ENCODE peak calls at places on chromosomes 5 and 9, in six cellular contexts. One of them, this sample, is unnamed.

GRCh38 chr9:14314929-14315753 is 1.2 kb upstream of the NFIB start:
- DNase-seq in GM06990: peak; percentile 31
- DNase-seq in suprapubic skin: peak; percentile 94
- DNase-seq in left ventricle myocardium inferior: peak; percentile 98
- DNase-seq in heart left ventricle: peak; percentile 97
- DNase-seq in H1: peak; percentile 84
- DNase-seq in this sample: peak; percentile 88

GRCh38 chr9:99724640-99725039 is 97.0 kb upstream of the NR4A3 start:
- DNase-seq in GM06990: no peak
- DNase-seq in suprapubic skin: no peak
- DNase-seq in left ventricle myocardium inferior: no peak
- DNase-seq in heart left ventricle: no peak
- DNase-seq in H1: no peak
- DNase-seq in this sample: no peak

GRCh38 chr5:170614071-170614490 is 110.3 kb downstream of the KCNIP1 start:
- DNase-seq in GM06990: no peak
- DNase-seq in suprapubic skin: no peak
- DNase-seq in left ventricle myocardium inferior: no peak
- DNase-seq in heart left ventricle: no peak
- DNase-seq in H1: no peak
- DNase-seq in this sample: no peak

GRCh38 chr5:162990856-162991497 is 446.4 kb upstream of the CCNG1 start:
- DNase-seq in GM06990: peak; percentile 9
- DNase-seq in suprapubic skin: no peak
- DNase-seq in left ventricle myocardium inferior: no peak
- DNase-seq in heart left ventricle: no peak
- DNase-seq in H1: no peak
- DNase-seq in this sample: no peak

GRCh38 chr9:106892632-106893031 is 29.7 kb downstream of the ZNF462 start:
- DNase-seq in GM06990: no peak
- DNase-seq in suprapubic skin: no peak
- DNase-seq in left ventricle myocardium inferior: no peak
- DNase-seq in heart left ventricle: no peak
- DNase-seq in H1: no peak
- DNase-seq in this sample: no peak

GRCh38 chr5:29697786-29698414 is 1495.6 kb upstream of the CDH6 start:
- DNase-seq in GM06990: no peak
- DNase-seq in suprapubic skin: no peak
- DNase-seq in left ventricle myocardium inferior: no peak
- DNase-seq in heart left ventricle: no peak
- DNase-seq in H1: no peak
- DNase-seq in this sample: no peak

GRCh38 chr5:157137691-157138090 is 5.0 kb downstream of the MED7 start:
- DNase-seq in GM06990: no peak
- DNase-seq in suprapubic skin: no peak
- DNase-seq in left ventricle myocardium inferior: no peak
- DNase-seq in heart left ventricle: no peak
- DNase-seq in H1: no peak
- DNase-seq in this sample: peak; percentile 49

GRCh38 chr5:110258460-110258859 is 468.0 kb downstream of the TMEM232 start:
- DNase-seq in GM06990: no peak
- DNase-seq in suprapubic skin: no peak
- DNase-seq in left ventricle myocardium inferior: no peak
- DNase-seq in heart left ventricle: no peak
- DNase-seq in H1: no peak
- DNase-seq in this sample: no peak

GRCh38 chr5:59356813-59357381 is 536.6 kb downstream of the PDE4D start:
- DNase-seq in GM06990: no peak
- DNase-seq in suprapubic skin: no peak
- DNase-seq in left ventricle myocardium inferior: peak; percentile 66
- DNase-seq in heart left ventricle: peak; percentile 73
- DNase-seq in H1: peak; percentile 56
- DNase-seq in this sample: no peak

DNA sequence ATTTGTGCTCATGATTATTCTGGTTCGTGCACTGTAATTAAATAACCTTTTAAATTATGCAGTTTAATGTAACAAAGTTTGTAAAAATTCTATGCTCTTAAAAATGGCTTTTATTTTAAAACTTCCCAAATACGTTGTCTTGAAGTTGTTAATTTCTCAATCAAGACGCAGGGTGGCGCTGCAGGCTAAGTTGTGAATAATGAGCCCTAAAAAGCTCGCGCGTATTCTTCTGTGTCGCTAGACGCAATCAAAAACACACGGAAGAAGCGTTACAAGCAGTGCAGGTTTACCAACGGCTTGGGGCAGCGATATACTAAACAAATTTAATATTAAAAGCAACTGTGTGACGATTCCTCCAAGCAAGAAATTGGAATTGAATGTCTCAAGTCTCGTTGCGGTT is at the start of gene PCDHB4:
- DNase-seq in GM06990: no peak
- DNase-seq in suprapubic skin: no peak
- DNase-seq in left ventricle myocardium inferior: no peak
- DNase-seq in heart left ventricle: no peak
- DNase-seq in H1: no peak
- DNase-seq in this sample: peak; percentile 53
- TF ChIP-seq CTCF in GM06990: no peak
- TF ChIP-seq CTCF in suprapubic skin: no peak
- TF ChIP-seq CTCF in left ventricle myocardium inferior: peak; percentile 42
- TF ChIP-seq CTCF in heart left ventricle: peak; percentile 52
- TF ChIP-seq CTCF in H1: peak; percentile 70
- TF ChIP-seq CTCF in this sample: peak; percentile 32

GRCh38 chr9:69234683-69235082 is 60.6 kb downstream of the TJP2 start:
- DNase-seq in GM06990: no peak
- DNase-seq in suprapubic skin: no peak
- DNase-seq in left ventricle myocardium inferior: no peak
- DNase-seq in heart left ventricle: no peak
- DNase-seq in H1: no peak
- DNase-seq in this sample: no peak

GRCh38 chr9:69223605-69224004 is 49.5 kb downstream of the TJP2 start:
- DNase-seq in GM06990: no peak
- DNase-seq in suprapubic skin: no peak
- DNase-seq in left ventricle myocardium inferior: no peak
- DNase-seq in heart left ventricle: no peak
- DNase-seq in H1: no peak
- DNase-seq in this sample: no peak

DNA sequence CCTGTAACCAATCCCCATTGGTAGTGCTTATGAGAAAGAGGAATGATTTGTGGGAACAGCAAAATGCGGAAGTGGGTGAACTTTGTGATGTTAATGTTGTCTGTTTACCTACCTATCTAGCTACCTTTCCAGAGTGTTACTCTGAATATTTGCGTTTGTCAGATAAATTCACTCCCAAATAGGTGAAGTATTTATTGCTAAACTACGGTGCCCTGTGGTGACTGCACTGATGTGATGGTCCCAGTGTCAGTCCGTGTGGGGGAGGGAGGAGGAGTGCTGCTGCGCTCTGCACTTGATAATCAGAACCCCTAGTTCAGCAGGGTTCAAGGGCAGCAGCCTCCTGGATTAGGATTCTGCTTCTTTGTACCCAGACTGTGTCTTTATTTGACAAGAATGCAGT is 55.3 kb downstream of the TJP2 start:
- DNase-seq in GM06990: no peak
- DNase-seq in suprapubic skin: no peak
- DNase-seq in left ventricle myocardium inferior: no peak
- DNase-seq in heart left ventricle: no peak
- DNase-seq in H1: no peak
- DNase-seq in this sample: no peak
- H3K4me3 ChIP-seq in GM06990: no peak overlapping the region
- H3K4me3 ChIP-seq in suprapubic skin: no peak overlapping the region
- H3K4me3 ChIP-seq in left ventricle myocardium inferior: no peak overlapping the region
- H3K4me3 ChIP-seq in heart left ventricle: no peak overlapping the region
- H3K4me3 ChIP-seq in H1: no peak overlapping the region
- H3K4me3 ChIP-seq in this sample: no peak overlapping the region

GRCh38 chr9:77449177-77450092 is 198.7 kb downstream of the GNA14 start:
- DNase-seq in GM06990: no peak
- DNase-seq in suprapubic skin: no peak
- DNase-seq in left ventricle myocardium inferior: no peak
- DNase-seq in heart left ventricle: no peak
- DNase-seq in H1: no peak
- DNase-seq in this sample: no peak
- TF ChIP-seq CTCF in GM06990: no peak
- TF ChIP-seq CTCF in suprapubic skin: no peak
- TF ChIP-seq CTCF in left ventricle myocardium inferior: no peak
- TF ChIP-seq CTCF in heart left ventricle: no peak
- TF ChIP-seq CTCF in H1: no peak
- TF ChIP-seq CTCF in this sample: no peak

GRCh38 chr5:1168751-1169607 is 32.4 kb upstream of the SLC6A19 start:
- DNase-seq in GM06990: no peak
- DNase-seq in suprapubic skin: no peak
- DNase-seq in left ventricle myocardium inferior: no peak
- DNase-seq in heart left ventricle: no peak
- DNase-seq in H1: no peak
- DNase-seq in this sample: no peak
- H3K4me3 ChIP-seq in GM06990: no peak overlapping the region
- H3K4me3 ChIP-seq in suprapubic skin: no peak overlapping the region
- H3K4me3 ChIP-seq in left ventricle myocardium inferior: no peak overlapping the region
- H3K4me3 ChIP-seq in heart left ventricle: no peak overlapping the region
- H3K4me3 ChIP-seq in H1: no peak overlapping the region
- H3K4me3 ChIP-seq in this sample: no peak overlapping the region

GRCh38 chr5:125575561-125576504 is 829.4 kb upstream of the ZNF608 start:
- DNase-seq in GM06990: no peak
- DNase-seq in suprapubic skin: no peak
- DNase-seq in left ventricle myocardium inferior: no peak
- DNase-seq in heart left ventricle: no peak
- DNase-seq in H1: peak; percentile 48
- DNase-seq in this sample: peak; percentile 84
- TF ChIP-seq CTCF in GM06990: no peak
- TF ChIP-seq CTCF in suprapubic skin: no peak
- TF ChIP-seq CTCF in left ventricle myocardium inferior: no peak
- TF ChIP-seq CTCF in heart left ventricle: no peak
- TF ChIP-seq CTCF in H1: no peak
- TF ChIP-seq CTCF in this sample: peak; percentile 33

GRCh38 chr9:121815556-121816448 is 164.4 kb downstream of the DAB2IP start:
- DNase-seq in GM06990: no peak
- DNase-seq in suprapubic skin: no peak
- DNase-seq in left ventricle myocardium inferior: no peak
- DNase-seq in heart left ventricle: no peak
- DNase-seq in H1: no peak
- DNase-seq in this sample: no peak

GRCh38 chr9:121815084-121815483 is 163.7 kb downstream of the DAB2IP start:
- DNase-seq in GM06990: no peak
- DNase-seq in suprapubic skin: no peak
- DNase-seq in left ventricle myocardium inferior: no peak
- DNase-seq in heart left ventricle: no peak
- DNase-seq in H1: no peak
- DNase-seq in this sample: no peak

GRCh38 chr9:121817476-121817875 is 166.0 kb downstream of the DAB2IP start:
- DNase-seq in GM06990: no peak
- DNase-seq in suprapubic skin: no peak
- DNase-seq in left ventricle myocardium inferior: no peak
- DNase-seq in heart left ventricle: no peak
- DNase-seq in H1: no peak
- DNase-seq in this sample: no peak

GRCh38 chr9:121816845-121817450 is 165.5 kb downstream of the DAB2IP start:
- DNase-seq in GM06990: no peak
- DNase-seq in suprapubic skin: no peak
- DNase-seq in left ventricle myocardium inferior: no peak
- DNase-seq in heart left ventricle: no peak
- DNase-seq in H1: no peak
- DNase-seq in this sample: no peak

DNA sequence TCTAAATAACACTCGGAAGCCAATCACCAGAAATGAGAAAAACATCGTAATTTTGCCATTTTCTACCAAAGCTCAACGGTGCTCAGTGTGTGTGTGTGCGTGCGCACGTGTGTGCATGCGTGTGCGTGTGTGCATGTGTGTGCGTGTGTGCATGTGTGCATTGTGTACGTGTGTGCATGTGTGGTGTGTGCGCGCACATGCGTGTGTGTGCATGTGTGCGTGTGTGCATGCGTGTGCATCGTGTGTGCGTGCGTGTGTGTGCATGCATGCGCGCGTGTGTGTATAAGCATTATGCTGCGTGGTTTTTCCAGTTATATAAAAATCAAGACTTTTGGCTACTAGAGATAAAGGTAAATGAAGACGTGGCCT is 165.0 kb downstream of the DAB2IP start:
- DNase-seq in GM06990: no peak
- DNase-seq in suprapubic skin: no peak
- DNase-seq in left ventricle myocardium inferior: no peak
- DNase-seq in heart left ventricle: no peak
- DNase-seq in H1: no peak
- DNase-seq in this sample: no peak
- H3K4me3 ChIP-seq in GM06990: no peak overlapping the region
- H3K4me3 ChIP-seq in suprapubic skin: no peak overlapping the region
- H3K4me3 ChIP-seq in left ventricle myocardium inferior: no peak overlapping the region
- H3K4me3 ChIP-seq in heart left ventricle: no peak overlapping the region
- H3K4me3 ChIP-seq in H1: no peak overlapping the region
- H3K4me3 ChIP-seq in this sample: no peak overlapping the region

This sample was measured in dorsolateral prefrontal cortex.